ENCODE peak calls at places on chromosomes 12 and 14, in nine cellular contexts. Z is neural progenitor cell, S is hepatocyte, T is neuronal stem cell, O is thoracic aorta, R is psoas muscle, X is heart right ventricle, P is lung, F is tibial nerve. U is an unnamed sample. For H3K4me1 and H3K36me3, the result is how much of the 10 kb centered on the place peaks cover.

GRCh38 chr14:77000340-77001235 is 27.9 kb downstream of the IRF2BPL start:
- DNase-seq in Z (peak), S (peak), T (no peak), O (no peak), R (peak), X (no peak), P (no peak), F (no peak), U (no peak)

GRCh38 chr14:47044841-47045240 is 393.3 kb upstream of the RPL10L start:
- DNase-seq in Z (peak), S (peak), T (peak), O (no peak), R (no peak), X (no peak), P (peak), F (no peak), U (no peak)

GRCh38 chr12:62006076-62006732 is 254.0 kb upstream of the USP15 start:
- DNase-seq in Z (peak), S (peak), T (peak), O (no peak), R (no peak), X (no peak), P (no peak), F (peak), U (no peak)

GRCh38 chr12:30794591-30795409 is 40.0 kb upstream of the CAPRIN2 start:
- DNase-seq in Z (no peak), S (peak), T (peak), O (peak), R (no peak), X (no peak), P (no peak), F (no peak), U (no peak)

GRCh38 chr14:97458302-97459137 is 661.3 kb downstream of the VRK1 start:
- DNase-seq in Z (peak), S (peak), T (no peak), O (no peak), R (no peak), X (no peak), P (no peak), F (no peak), U (peak)

GRCh38 chr12:90953956-90954421 is 987 bp downstream of the CCER1 start:
- DNase-seq in Z (peak), S (no peak), T (no peak), O (no peak), R (peak), X (no peak), P (no peak), F (no peak), U (no peak)

GRCh38 chr14:103698380-103699260 is 16.6 kb downstream of the XRCC3 start:
- DNase-seq in Z (no peak), S (no peak), T (no peak), O (no peak), R (peak), X (no peak), P (no peak), F (no peak), U (peak)

GRCh38 chr12:115636546-115636945 is 640.9 kb downstream of the MED13L start:
- DNase-seq in Z (no peak), S (no peak), T (no peak), O (no peak), R (no peak), X (no peak), P (no peak), F (no peak), U (no peak)

GRCh38 chr12:49910331-49911212 is 6.9 kb upstream of the FAIM2 start:
- DNase-seq in Z (no peak), S (no peak), T (no peak), O (no peak), R (no peak), X (no peak), P (no peak), F (no peak), U (no peak)

GRCh38 chr12:51071663-51072062 is 11.7 kb downstream of the CSRNP2 start:
- DNase-seq in Z (no peak), S (no peak), T (no peak), O (no peak), R (no peak), X (no peak), P (no peak), F (no peak), U (no peak)

GRCh38 chr12:91367234-91367849 is 184.7 kb upstream of the DCN start:
- DNase-seq in Z (no peak), S (no peak), T (no peak), O (no peak), R (no peak), X (no peak), P (no peak), F (no peak), U (no peak)

GRCh38 chr14:98622208-98623051 is 649.6 kb downstream of the BCL11B start:
- DNase-seq in Z (no peak), S (no peak), T (no peak), O (no peak), R (no peak), X (no peak), P (peak), F (no peak), U (no peak)

GRCh38 chr12:87136330-87136976 is 880.3 kb upstream of the MGAT4C start:
- DNase-seq in Z (no peak), S (peak), T (no peak), O (no peak), R (no peak), X (no peak), P (no peak), F (no peak), U (no peak)

GRCh38 chr14:61284001-61284400 is 2.9 kb upstream of the TMEM30B start:
- DNase-seq in Z (no peak), S (no peak), T (no peak), O (no peak), R (no peak), X (no peak), P (no peak), F (no peak), U (no peak)

GRCh38 chr14:102394717-102395378 is 32.1 kb downstream of the TECPR2 start:
- DNase-seq in Z (no peak), S (no peak), T (no peak), O (no peak), R (no peak), X (no peak), P (peak), F (no peak), U (no peak)

GRCh38 chr14:94361682-94362081 is 26.7 kb downstream of the SERPINA1 start:
- DNase-seq in Z (no peak), S (no peak), T (no peak), O (no peak), R (no peak), X (no peak), P (no peak), F (no peak), U (no peak)

GRCh38 chr12:6769003-6769389 is 2.8 kb downstream of the PTMS start:
- DNase-seq in Z (peak), S (peak), T (peak), O (no peak), R (peak), X (peak), P (no peak), F (no peak), U (peak)

GRCh38 chr12:20007331-20007730 is 361.0 kb upstream of the PDE3A start:
- DNase-seq in Z (no peak), S (no peak), T (no peak), O (no peak), R (no peak), X (no peak), P (no peak), F (no peak), U (no peak)

GRCh38 chr14:61671086-61671485 is 24.2 kb upstream of the HIF1A start:
- DNase-seq in Z (no peak), S (no peak), T (no peak), O (no peak), R (no peak), X (no peak), P (no peak), F (no peak), U (no peak)

GRCh38 chr12:6120796-6121473 is 3.5 kb downstream of the VWF start:
- DNase-seq in Z (no peak), S (no peak), T (no peak), O (no peak), R (no peak), X (no peak), P (no peak), F (no peak), U (no peak)

GRCh38 chr12:47079365-47079893 is at the start of gene PCED1B:
- DNase-seq in Z (peak), S (peak), T (peak), O (no peak), R (peak), X (peak), P (peak), F (peak), U (peak)

GRCh38 chr12:13404631-13405473 is 208.3 kb downstream of the EMP1 start:
- DNase-seq in Z (no peak), S (no peak), T (no peak), O (no peak), R (no peak), X (no peak), P (no peak), F (no peak), U (peak)

GRCh38 chr14:65255583-65256443 is 153.5 kb upstream of the MAX start:
- DNase-seq in Z (peak), S (peak), T (no peak), O (no peak), R (no peak), X (no peak), P (peak), F (no peak), U (peak)

GRCh38 chr12:111437816-111438454 is 32.2 kb downstream of the SH2B3 start:
- DNase-seq in Z (no peak), S (no peak), T (no peak), O (no peak), R (no peak), X (no peak), P (peak), F (peak), U (peak)

GRCh38 chr12:15789215-15790171 is at the start of gene EPS8:
- DNase-seq in Z (peak), S (peak), T (peak), O (peak), R (peak), X (peak), P (peak), F (peak), U (peak)

GRCh38 chr14:20144820-20145219 is 6.2 kb downstream of the OR4N5 start:
- DNase-seq in Z (no peak), S (no peak), T (no peak), O (no peak), R (no peak), X (no peak), P (no peak), F (no peak), U (no peak)

GRCh38 chr12:57229041-57229633 is 374 bp upstream of the SHMT2 start:
- DNase-seq in Z (no peak), S (no peak), T (no peak), O (no peak), R (no peak), X (no peak), P (no peak), F (no peak), U (no peak)

GRCh38 chr12:57232156-57232756 is 2.7 kb downstream of the SHMT2 start:
- DNase-seq in Z (no peak), S (no peak), T (no peak), O (no peak), R (no peak), X (no peak), P (no peak), F (no peak), U (no peak)

GRCh38 chr12:57229634-57230380 is at the start of gene SHMT2:
- DNase-seq in Z (peak), S (peak), T (peak), O (peak), R (peak), X (peak), P (peak), F (peak), U (peak)

GRCh38 chr12:57231276-57232021 is 1.9 kb downstream of the SHMT2 start:
- DNase-seq in Z (no peak), S (no peak), T (no peak), O (no peak), R (no peak), X (no peak), P (no peak), F (no peak), U (no peak)

GRCh38 chr12:57230381-57231155 is 1.1 kb downstream of the SHMT2 start:
- DNase-seq in Z (no peak), S (no peak), T (no peak), O (no peak), R (no peak), X (no peak), P (no peak), F (no peak), U (no peak)
- H3K4me1 ChIP-seq in Z (under half), S (under half), T (under half), O (under half), R (under half), X (under half), P (under half), F (under half), U (under half)

GRCh38 chr12:76919388-76920181 is 40.8 kb upstream of the CSRP2 start:
- DNase-seq in Z (no peak), S (no peak), T (no peak), O (no peak), R (no peak), X (no peak), P (no peak), F (no peak), U (no peak)

GRCh38 chr12:76921891-76922664 is 43.3 kb upstream of the CSRP2 start:
- DNase-seq in Z (no peak), S (no peak), T (no peak), O (no peak), R (no peak), X (no peak), P (no peak), F (no peak), U (no peak)

GRCh38 chr12:76922821-76923315 is 44.0 kb upstream of the CSRP2 start:
- DNase-seq in Z (no peak), S (no peak), T (no peak), O (no peak), R (no peak), X (no peak), P (no peak), F (no peak), U (no peak)

GRCh38 chr12:76921072-76921471 is 42.3 kb upstream of the CSRP2 start:
- DNase-seq in Z (no peak), S (no peak), T (no peak), O (no peak), R (no peak), X (no peak), P (no peak), F (no peak), U (no peak)

DNA sequence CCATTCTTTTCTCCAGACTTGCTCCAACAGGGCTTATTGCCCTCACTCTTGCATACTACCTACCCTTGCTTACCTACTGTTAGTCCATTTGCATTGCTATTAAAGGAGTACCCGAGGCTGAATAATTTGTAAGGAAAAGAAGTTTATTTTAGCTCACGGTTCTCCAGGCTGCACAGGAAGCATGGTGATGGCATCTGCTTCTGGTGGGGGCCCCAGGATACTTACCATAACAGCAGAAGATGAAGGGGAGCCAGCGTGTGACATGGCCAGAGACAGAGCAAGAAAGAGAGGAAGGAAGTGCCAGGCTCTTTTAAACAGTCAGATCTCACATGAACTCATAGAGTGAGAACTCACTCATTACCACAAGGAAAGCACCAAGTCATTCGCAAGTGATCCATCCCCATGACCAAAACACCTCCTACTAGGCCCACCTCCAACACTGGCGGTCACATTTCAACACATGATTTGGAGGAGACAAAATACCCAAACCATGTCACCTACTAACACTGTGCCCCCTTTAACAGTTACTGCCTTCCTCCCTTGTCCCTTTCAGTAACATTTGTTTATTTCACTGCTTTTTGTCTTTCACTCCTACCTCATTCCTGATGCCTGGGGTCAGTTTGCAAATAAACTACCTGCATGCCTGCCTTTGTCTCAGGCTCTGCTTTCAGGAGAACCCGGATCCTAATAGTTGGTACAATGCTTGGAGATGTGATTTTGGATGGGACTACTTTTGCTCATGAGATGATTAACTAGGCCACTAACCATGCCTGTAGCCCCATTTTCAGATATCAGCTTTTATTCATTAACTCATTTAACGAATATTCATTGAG is 41.6 kb upstream of the CSRP2 start:
- DNase-seq in Z (no peak), S (no peak), T (no peak), O (no peak), R (no peak), X (no peak), P (no peak), F (no peak), U (no peak)
- H3K4me3 ChIP-seq in Z (no peak), S (no peak), T (no peak), O (no peak), R (no peak), X (no peak), P (no peak), F (no peak), U (no peak)

DNA sequence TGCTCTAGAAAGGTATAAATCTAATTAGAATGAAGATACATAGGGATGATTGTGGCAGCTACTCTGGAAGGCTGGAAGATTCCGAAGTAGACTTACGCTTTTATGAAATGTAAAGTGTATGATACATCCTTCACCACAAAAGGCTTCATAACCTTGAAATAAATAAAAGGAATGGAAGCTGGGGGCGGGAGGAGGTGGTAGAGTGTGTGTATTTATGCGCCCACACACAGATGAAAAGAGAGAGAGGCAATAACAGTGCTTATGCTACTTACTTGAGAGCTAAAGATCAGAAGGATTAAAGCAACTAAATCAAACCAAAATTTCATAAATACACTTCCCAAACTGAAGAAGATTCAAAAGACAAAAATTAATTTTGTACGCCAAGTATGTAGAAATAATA is 30.4 kb downstream of the CBX5 start:
- DNase-seq in Z (no peak), S (no peak), T (no peak), O (no peak), R (no peak), X (no peak), P (no peak), F (no peak), U (no peak)
- H3K36me3 ChIP-seq in Z (under half), S (under half), T (under half), O (under half), R (under half), X (under half), P (under half), F (under half), U (under half)

GRCh38 chr12:95325501-95325900 is 107.9 kb downstream of the VEZT start:
- DNase-seq in Z (no peak), S (no peak), T (no peak), O (no peak), R (no peak), X (no peak), P (no peak), F (no peak), U (no peak)
- H3K4me1 ChIP-seq in Z (under half), S (under half), T (under half), O (under half), R (under half), X (under half), P (under half), F (under half), U (under half)

GRCh38 chr12:32501835-32502333 is 102.5 kb downstream of the FGD4 start:
- DNase-seq in Z (peak), S (peak), T (peak), O (no peak), R (peak), X (peak), P (no peak), F (peak), U (peak)
- H3K4me3 ChIP-seq in Z (peak), S (peak), T (peak), O (peak), R (peak), X (peak), P (no peak), F (peak), U (no peak)

GRCh38 chr12:124238886-124239285 is 56.0 kb upstream of the RFLNA start:
- DNase-seq in Z (no peak), S (peak), T (no peak), O (no peak), R (no peak), X (no peak), P (no peak), F (no peak), U (peak)

GRCh38 chr12:124243936-124244335 is 51.0 kb upstream of the RFLNA start:
- DNase-seq in Z (no peak), S (no peak), T (no peak), O (no peak), R (no peak), X (no peak), P (no peak), F (no peak), U (no peak)

GRCh38 chr12:124241776-124242528 is 52.9 kb upstream of the RFLNA start:
- DNase-seq in Z (no peak), S (no peak), T (no peak), O (no peak), R (no peak), X (no peak), P (no peak), F (no peak), U (no peak)

GRCh38 chr12:124240493-124240892 is 54.4 kb upstream of the RFLNA start:
- DNase-seq in Z (peak), S (no peak), T (no peak), O (no peak), R (no peak), X (no peak), P (no peak), F (no peak), U (peak)

DNA sequence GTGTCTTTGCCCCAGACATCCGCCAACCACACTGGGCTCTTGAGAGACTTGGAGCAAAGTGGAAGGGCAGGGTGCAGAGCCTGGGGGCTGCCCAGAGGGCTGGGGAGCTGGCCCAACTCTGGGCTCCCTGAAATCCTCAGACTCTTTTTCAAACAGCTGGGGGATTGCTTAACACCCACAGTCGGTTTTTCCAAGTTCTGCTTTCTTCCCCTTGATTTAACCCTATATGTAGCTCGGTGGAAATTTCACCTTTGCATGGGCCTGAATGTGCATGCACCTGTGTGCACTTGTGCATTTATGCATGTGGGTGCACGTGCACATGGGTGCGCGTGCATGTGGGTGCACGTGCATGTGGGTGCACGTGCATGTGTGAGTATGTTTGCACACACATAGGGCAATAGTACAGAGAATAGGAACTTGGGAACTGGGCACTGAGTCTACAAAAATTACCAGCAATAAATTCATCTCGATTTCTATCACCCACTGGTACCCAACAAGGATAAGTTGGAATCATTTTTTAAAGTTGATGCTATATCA is 52.3 kb upstream of the RFLNA start:
- DNase-seq in Z (no peak), S (no peak), T (no peak), O (no peak), R (no peak), X (no peak), P (no peak), F (no peak), U (no peak)
- H3K36me3 ChIP-seq in Z (under half), S (under half), T (under half), O (under half), R (under half), X (under half), P (under half), F (under half), U (under half)

U was measured in colonic mucosa.